ENCODE peak calls at places on chromosome 4, in five cellular contexts. A is HCT116, U is right lobe of liver, R is A549, Z is heart left ventricle. O is an unnamed sample.
A peak's percentile ranks its signal among the peaks of the same experiment; 100 is the strongest.

GRCh38 chr4:185889566-185889965 is 77.6 kb upstream of the SORBS2 start:
- ATAC-seq in U (no peak), Z (no peak), A (no peak), R (no peak), O (no peak)

GRCh38 chr4:156999175-156999517 is 27.5 kb upstream of the PDGFC start:
- ATAC-seq in A (peak; percentile 88), Z (no peak), R (peak; percentile 89), U (peak; percentile 93), O (peak; percentile 62)

GRCh38 chr4:168527560-168527959 is 30.7 kb downstream of the PALLD start:
- ATAC-seq in Z (no peak), U (no peak), A (peak; percentile 16), R (peak; percentile 64), O (no peak)

GRCh38 chr4:168678751-168679366 is 182.0 kb downstream of the PALLD start:
- ATAC-seq in R (peak; percentile 19), A (no peak), U (no peak), Z (no peak), O (no peak)

GRCh38 chr4:44629280-44629866 is 22.1 kb downstream of the YIPF7 start:
- ATAC-seq in Z (no peak), R (peak; percentile 66), A (peak; percentile 80), U (peak; percentile 95), O (peak; percentile 50)

GRCh38 chr4:147821555-147821954 is 89.7 kb downstream of the ARHGAP10 start:
- ATAC-seq in Z (no peak), R (no peak), A (no peak), U (no peak), O (no peak)

GRCh38 chr4:151921371-151921770 is 160.6 kb upstream of the GATB start:
- ATAC-seq in A (no peak), Z (no peak), R (no peak), U (no peak), O (no peak)

GRCh38 chr4:169024762-169025161 is 14.7 kb upstream of the CBR4 start:
- ATAC-seq in A (peak; percentile 93), Z (peak; percentile 58), R (peak; percentile 90), U (peak; percentile 96), O (no peak)

GRCh38 chr4:115121351-115122043 is 8.1 kb upstream of the NDST4 start:
- ATAC-seq in A (no peak), Z (no peak), U (peak; percentile 86), R (no peak), O (no peak)

GRCh38 chr4:15703439-15703838 is 574 bp downstream of the BST1 start:
- ATAC-seq in U (no peak), Z (no peak), A (no peak), R (no peak), O (peak; percentile 7)

GRCh38 chr4:15706646-15707362 is 3.9 kb downstream of the BST1 start:
- ATAC-seq in U (no peak), A (no peak), Z (no peak), R (no peak), O (no peak)

GRCh38 chr4:15707363-15707715 is 4.5 kb downstream of the BST1 start:
- ATAC-seq in R (no peak), U (peak; percentile 16), Z (no peak), A (no peak), O (no peak)

GRCh38 chr4:15704145-15704544 is 1.3 kb downstream of the BST1 start:
- ATAC-seq in Z (no peak), R (no peak), U (no peak), A (no peak), O (no peak)

GRCh38 chr4:15702941-15703403 is at the start of gene BST1:
- ATAC-seq in A (no peak), U (peak; percentile 24), R (peak; percentile 79), Z (peak; percentile 52), O (peak; percentile 82)
- H3K27ac ChIP-seq in A (no peak within 1 kb of the TSS), U (no peak within 1 kb of the TSS), R (peak within 1 kb of the TSS; percentile 93), Z (peak within 1 kb of the TSS; percentile 69), O (peak within 1 kb of the TSS; percentile 41)

DNA sequence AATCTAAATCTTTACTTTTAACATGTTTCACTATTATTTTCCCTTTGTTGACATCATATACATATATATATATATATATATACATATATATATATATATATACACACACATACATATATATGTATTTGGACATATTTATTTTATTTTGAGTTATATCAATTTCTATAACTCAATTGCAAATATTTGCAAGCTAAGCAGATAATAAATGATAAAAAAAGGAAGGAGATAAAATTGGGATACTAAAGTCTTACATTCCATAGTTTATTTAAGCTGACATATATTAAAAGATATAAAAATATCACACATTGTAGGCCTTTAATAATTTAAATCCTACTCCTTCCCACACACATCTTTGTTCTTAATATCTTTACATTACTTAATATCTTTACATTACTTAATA is 372.2 kb downstream of the GRXCR1 start:
- ATAC-seq in Z (no peak), U (no peak), R (no peak), A (no peak), O (no peak)
- H3K9me3 ChIP-seq in Z (no peaks in the 10 kb centered on the region), U (no peaks in the 10 kb centered on the region), R (no peaks in the 10 kb centered on the region), A (peaks cover 18% of the 10 kb centered on the region), O (no peaks in the 10 kb centered on the region)

GRCh38 chr4:145885666-145886065 is 53.0 kb downstream of the ZNF827 start:
- ATAC-seq in R (no peak), A (no peak), U (no peak), Z (no peak), O (no peak)

GRCh38 chr4:145884775-145885174 is 53.8 kb downstream of the ZNF827 start:
- ATAC-seq in R (no peak), Z (no peak), U (no peak), A (no peak), O (no peak)

GRCh38 chr4:145886871-145887240 is 51.8 kb downstream of the ZNF827 start:
- ATAC-seq in U (no peak), A (no peak), R (no peak), Z (peak; percentile 81), O (peak; percentile 73)

GRCh38 chr4:145888393-145888792 is 50.2 kb downstream of the ZNF827 start:
- ATAC-seq in R (no peak), U (no peak), A (peak; percentile 50), Z (no peak), O (no peak)

DNA sequence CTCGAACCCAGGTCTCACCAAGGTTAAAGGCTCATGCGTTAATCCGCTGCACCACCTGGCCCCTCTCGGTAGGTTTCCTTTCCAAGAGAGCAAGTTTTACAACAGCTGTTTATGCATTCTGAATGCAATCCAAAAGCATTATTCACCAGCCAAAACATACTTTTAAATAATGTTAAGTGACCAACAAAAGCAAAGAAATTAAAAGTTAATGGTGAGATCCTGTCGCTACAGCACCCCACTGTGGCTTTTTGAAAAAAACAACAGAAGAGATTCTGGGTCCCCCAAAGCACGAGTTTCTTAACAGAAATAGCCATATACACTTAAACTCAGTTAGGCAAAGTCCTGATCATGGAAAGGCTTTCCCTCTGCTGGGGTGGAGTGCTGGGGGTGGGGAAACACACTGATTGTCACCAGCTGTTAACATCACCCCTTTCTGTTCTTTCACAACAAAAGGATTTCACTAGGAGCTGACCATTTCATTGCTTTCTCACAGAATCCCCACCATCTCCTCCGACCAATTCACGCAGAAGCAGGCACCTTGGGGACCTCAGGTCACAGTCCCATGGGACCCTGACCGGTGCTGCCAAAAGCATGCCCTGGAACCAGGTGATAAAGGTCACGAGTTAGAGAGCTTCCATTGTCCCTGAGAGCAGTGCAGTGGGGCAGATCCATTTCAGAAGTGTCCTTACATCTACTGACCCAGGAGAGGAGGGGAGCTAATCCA is 51.2 kb downstream of the ZNF827 start:
- ATAC-seq in Z (peak; percentile 38), A (no peak), R (no peak), U (no peak), O (peak; percentile 79)
- H3K4me3 ChIP-seq in Z (no peak overlapping the region), A (no peak overlapping the region), R (no peak overlapping the region), U (no peak overlapping the region), O (no peak overlapping the region)

DNA sequence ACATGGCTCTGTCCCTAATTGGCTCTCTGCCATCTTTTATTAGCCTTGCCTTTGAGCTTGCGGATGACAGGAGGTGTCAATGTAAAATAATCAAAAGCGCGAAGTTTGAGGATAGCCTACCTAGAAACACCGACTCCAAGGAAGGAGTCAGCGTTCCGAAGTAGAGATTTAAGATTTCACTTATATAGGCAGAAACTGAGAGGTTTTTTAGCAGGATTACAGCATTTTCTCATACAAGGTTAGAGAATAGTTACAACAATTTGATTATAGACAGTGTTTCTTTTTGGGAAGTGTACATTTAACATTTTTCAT is 499 bp upstream of the NFXL1 start:
- ATAC-seq in U (peak; percentile 33), R (peak; percentile 36), Z (no peak), A (peak; percentile 14), O (peak; percentile 24)
- H3K27ac ChIP-seq in U (no peak overlapping the region), R (peak overlapping the region; percentile 74), Z (peak overlapping the region; percentile 85), A (no peak overlapping the region), O (peak overlapping the region; percentile 82)

DNA sequence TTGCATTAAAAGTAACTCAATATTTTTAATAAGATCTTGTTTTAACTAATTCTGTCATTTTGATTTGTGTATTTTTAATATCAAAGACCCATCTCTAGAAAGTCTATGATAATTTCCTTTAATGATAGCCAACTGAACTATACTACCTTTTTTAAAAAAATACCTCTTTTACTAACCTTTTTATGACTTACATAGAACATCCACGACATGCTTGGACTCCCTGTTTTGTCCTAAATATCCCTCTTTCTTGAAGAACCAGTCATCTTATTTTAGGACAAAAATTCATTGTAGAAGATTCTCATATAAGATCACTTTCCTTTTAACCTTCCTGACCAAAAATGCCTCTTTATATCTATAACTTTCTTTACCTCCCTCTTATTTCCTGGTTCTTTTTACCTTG is 76.8 kb upstream of the GC start:
- ATAC-seq in R (no peak), Z (no peak), U (no peak), A (no peak), O (no peak)
- H3K9me3 ChIP-seq in R (no peaks in the 10 kb centered on the region), Z (no peaks in the 10 kb centered on the region), U (peaks cover 6% of the 10 kb centered on the region), A (peaks cover 10% of the 10 kb centered on the region), O (no peaks in the 10 kb centered on the region)

GRCh38 chr4:3485011-3485881 is 22.1 kb downstream of the DOK7 start:
- ATAC-seq in A (peak; percentile 10), Z (no peak), U (no peak), R (no peak), O (no peak)
- H3K4me3 ChIP-seq in A (peak overlapping the region; percentile 26), Z (no peak overlapping the region), U (no peak overlapping the region), R (no peak overlapping the region), O (no peak overlapping the region)

DNA sequence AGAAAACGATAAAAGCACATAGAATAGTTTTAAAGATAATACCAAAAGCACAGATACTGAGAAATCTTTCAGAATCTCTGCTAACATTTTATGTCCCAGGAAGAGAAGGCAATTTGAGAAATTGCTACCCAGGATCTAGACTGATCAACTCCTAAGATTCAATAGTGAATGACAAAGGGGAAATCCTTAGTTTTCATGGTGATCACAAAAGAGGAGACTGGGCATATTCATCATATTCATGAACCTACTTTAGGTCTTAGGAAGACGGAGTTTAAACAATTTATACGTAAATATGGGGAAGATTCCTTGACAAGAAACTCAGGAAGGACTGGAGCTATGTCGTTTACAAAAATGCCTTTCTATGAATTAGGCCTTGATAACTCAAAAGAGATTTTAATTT is 87.3 kb downstream of the SHISA3 start:
- ATAC-seq in R (no peak), U (no peak), Z (no peak), A (no peak), O (no peak)
- H3K27ac ChIP-seq in R (no peak overlapping the region), U (no peak overlapping the region), Z (no peak overlapping the region), A (no peak overlapping the region), O (no peak overlapping the region)

DNA sequence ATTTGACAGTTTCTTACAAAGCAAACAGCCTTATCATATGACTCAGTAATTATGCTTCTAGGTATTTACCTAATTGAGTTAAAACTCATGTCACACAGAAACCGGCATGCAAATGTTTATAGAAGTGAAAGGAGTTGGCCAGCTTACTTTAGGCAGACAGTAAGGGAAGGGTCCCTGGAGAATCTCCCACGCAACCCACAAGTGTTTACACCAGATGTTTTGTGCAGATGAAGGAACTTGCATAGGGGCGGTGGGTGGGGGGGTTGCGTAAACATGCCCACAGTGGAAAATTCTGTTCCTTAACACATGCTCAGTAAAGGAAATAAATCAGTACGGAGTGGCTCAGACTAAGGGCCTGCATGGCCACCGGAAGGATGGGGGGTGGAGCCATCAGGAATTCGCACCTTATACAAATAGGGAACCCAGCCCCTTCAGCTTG is 330.5 kb upstream of the AADAT start:
- ATAC-seq in Z (no peak), A (no peak), R (no peak), U (no peak), O (no peak)
- H3K9me3 ChIP-seq in Z (no peaks in the 10 kb centered on the region), A (no peaks in the 10 kb centered on the region), R (no peaks in the 10 kb centered on the region), U (no peaks in the 10 kb centered on the region), O (peaks cover 8% of the 10 kb centered on the region)

O was measured in gastroesophageal sphincter.